ENCODE peak calls at places on chromosome 13, in eight cellular contexts. S, E, N, J, Z, L, V and W are unnamed samples.

GRCh38 chr13:111202149-111202548 is 87.0 kb downstream of the ARHGEF7 start:
- DNase-seq in S (no peak), V (no peak), N (no peak), J (no peak), Z (no peak), E (no peak), L (no peak), W (peak)

GRCh38 chr13:106835477-106835876 is 267.5 kb upstream of the ARGLU1 start:
- DNase-seq in N (no peak), J (no peak), V (no peak), S (no peak), L (no peak), E (no peak), Z (no peak), W (no peak)

GRCh38 chr13:52906122-52906903 is 57.9 kb upstream of the PCDH8 start:
- DNase-seq in S (no peak), N (no peak), Z (no peak), V (no peak), E (no peak), J (no peak), L (no peak), W (no peak)

GRCh38 chr13:45432737-45433380 is 14.7 kb upstream of the SLC25A30 start:
- DNase-seq in L (no peak), N (no peak), E (no peak), Z (no peak), V (no peak), S (no peak), J (no peak), W (no peak)

GRCh38 chr13:70623260-70623659 is 515.0 kb upstream of the KLHL1 start:
- DNase-seq in N (peak), L (no peak), S (no peak), E (no peak), V (no peak), Z (no peak), J (no peak), W (no peak)

GRCh38 chr13:97280478-97280877 is 58.3 kb downstream of the MBNL2 start:
- DNase-seq in S (no peak), E (no peak), J (no peak), V (no peak), L (no peak), Z (no peak), N (no peak), W (no peak)

GRCh38 chr13:45623516-45624090 is 8.1 kb upstream of the ERICH6B start:
- DNase-seq in J (no peak), V (no peak), S (no peak), N (peak), Z (peak), L (no peak), E (no peak), W (no peak)

GRCh38 chr13:44421853-44422525 is 48.4 kb downstream of the SERP2 start:
- DNase-seq in L (no peak), V (no peak), S (no peak), E (no peak), Z (no peak), N (no peak), J (no peak), W (no peak)

GRCh38 chr13:35471466-35472307 is 4.8 kb downstream of the MAB21L1 start:
- DNase-seq in E (no peak), Z (no peak), L (no peak), S (no peak), J (no peak), V (no peak), N (no peak), W (no peak)

GRCh38 chr13:30341815-30342570 is 34.6 kb upstream of the KATNAL1 start:
- DNase-seq in V (no peak), L (no peak), S (no peak), E (no peak), N (peak), Z (no peak), J (no peak), W (no peak)

GRCh38 chr13:103287659-103288058 is 221.4 kb upstream of the SLC10A2 start:
- DNase-seq in J (no peak), E (no peak), S (no peak), L (no peak), N (no peak), Z (no peak), V (no peak), W (no peak)

GRCh38 chr13:76948139-76948538 is at the start of gene ACOD1:
- DNase-seq in V (no peak), Z (no peak), N (no peak), E (no peak), J (no peak), S (no peak), L (no peak), W (no peak)

GRCh38 chr13:76723551-76724232 is 162.5 kb downstream of the KCTD12 start:
- DNase-seq in E (peak), N (peak), Z (no peak), S (no peak), J (peak), V (no peak), L (no peak), W (no peak)

GRCh38 chr13:81133066-81133465 is 792.1 kb upstream of the SPRY2 start:
- DNase-seq in L (no peak), Z (no peak), N (no peak), E (no peak), J (no peak), S (no peak), V (no peak), W (no peak)

GRCh38 chr13:113009743-113010509 is 40.9 kb downstream of the MCF2L start:
- DNase-seq in J (no peak), V (no peak), L (no peak), S (no peak), E (no peak), N (no peak), Z (no peak), W (no peak)

GRCh38 chr13:47959468-47960088 is 41.5 kb downstream of the SUCLA2 start:
- DNase-seq in Z (no peak), E (no peak), L (no peak), N (no peak), S (no peak), J (no peak), V (no peak), W (no peak)

GRCh38 chr13:98575009-98575866 is 1.7 kb downstream of the STK24 start:
- DNase-seq in E (no peak), L (no peak), J (no peak), N (no peak), V (no peak), Z (no peak), S (no peak), W (no peak)

GRCh38 chr13:33872005-33872351 is 54.0 kb downstream of the RFC3 start:
- DNase-seq in S (no peak), Z (no peak), J (no peak), L (no peak), N (no peak), V (no peak), E (no peak), W (no peak)

GRCh38 chr13:113668491-113668971 is 1.5 kb downstream of the GRK1 start:
- DNase-seq in L (no peak), E (no peak), J (no peak), S (peak), Z (no peak), N (no peak), V (no peak), W (peak)

GRCh38 chr13:102293723-102294122 is 108.1 kb downstream of the FGF14 start:
- DNase-seq in V (no peak), L (no peak), E (no peak), S (no peak), Z (no peak), J (no peak), N (no peak), W (no peak)

GRCh38 chr13:34816543-34816942 is 125.5 kb upstream of the NBEA start:
- DNase-seq in S (no peak), J (no peak), N (no peak), E (no peak), Z (no peak), L (no peak), V (no peak), W (no peak)